ENCODE peak calls at places on chromosomes 5 and 9, in nine cellular contexts. One of them, this sample, is unnamed.

GRCh38 chr5:74630387-74631087 is 10.0 kb downstream of the ENC1 start:
- DNase-seq in ELR: peak
- DNase-seq in NCI-H1092: no peak
- DNase-seq in RWPE1: peak
- DNase-seq in natural killer cell treated with Interleukin-12 subunit alpha and Interleukin-12 subunit beta and Interleukin-15 and Interleukin-18, amount 100 ng/mL, for 72 hours: no peak
- DNase-seq in head of caudate nucleus: no peak
- DNase-seq in psoas muscle: no peak
- DNase-seq in A549: peak
- DNase-seq in CD8-positive, alpha-beta T cell: peak
- DNase-seq in this sample: no peak

GRCh38 chr5:175444060-175444904 is at the start of gene DRD1:
- DNase-seq in ELR: peak
- DNase-seq in head of caudate nucleus: peak
- DNase-seq in natural killer cell treated with Interleukin-12 subunit alpha and Interleukin-12 subunit beta and Interleukin-15 and Interleukin-18, amount 100 ng/mL, for 72 hours: no peak
- DNase-seq in A549: peak
- DNase-seq in CD8-positive, alpha-beta T cell: peak
- DNase-seq in NCI-H1092: no peak
- DNase-seq in psoas muscle: peak
- DNase-seq in RWPE1: peak
- DNase-seq in this sample: no peak

GRCh38 chr5:142748568-142749249 is 21.5 kb upstream of the ARHGAP26 start:
- DNase-seq in head of caudate nucleus: no peak
- DNase-seq in A549: no peak
- DNase-seq in RWPE1: peak
- DNase-seq in ELR: peak
- DNase-seq in psoas muscle: no peak
- DNase-seq in natural killer cell treated with Interleukin-12 subunit alpha and Interleukin-12 subunit beta and Interleukin-15 and Interleukin-18, amount 100 ng/mL, for 72 hours: no peak
- DNase-seq in NCI-H1092: peak
- DNase-seq in CD8-positive, alpha-beta T cell: peak
- DNase-seq in this sample: peak

GRCh38 chr9:98993570-98993945 is 49.9 kb downstream of the COL15A1 start:
- DNase-seq in head of caudate nucleus: no peak
- DNase-seq in NCI-H1092: no peak
- DNase-seq in A549: no peak
- DNase-seq in ELR: no peak
- DNase-seq in natural killer cell treated with Interleukin-12 subunit alpha and Interleukin-12 subunit beta and Interleukin-15 and Interleukin-18, amount 100 ng/mL, for 72 hours: no peak
- DNase-seq in RWPE1: no peak
- DNase-seq in CD8-positive, alpha-beta T cell: no peak
- DNase-seq in psoas muscle: no peak
- DNase-seq in this sample: no peak

GRCh38 chr9:35749515-35750255 is 598 bp downstream of the RGP1 start:
- DNase-seq in A549: no peak
- DNase-seq in NCI-H1092: no peak
- DNase-seq in RWPE1: no peak
- DNase-seq in ELR: peak
- DNase-seq in head of caudate nucleus: peak
- DNase-seq in psoas muscle: no peak
- DNase-seq in natural killer cell treated with Interleukin-12 subunit alpha and Interleukin-12 subunit beta and Interleukin-15 and Interleukin-18, amount 100 ng/mL, for 72 hours: no peak
- DNase-seq in CD8-positive, alpha-beta T cell: no peak
- DNase-seq in this sample: peak

GRCh38 chr9:127537792-127538191 is 74.3 kb upstream of the STXBP1 start:
- DNase-seq in A549: no peak
- DNase-seq in psoas muscle: no peak
- DNase-seq in ELR: peak
- DNase-seq in RWPE1: peak
- DNase-seq in CD8-positive, alpha-beta T cell: no peak
- DNase-seq in NCI-H1092: no peak
- DNase-seq in natural killer cell treated with Interleukin-12 subunit alpha and Interleukin-12 subunit beta and Interleukin-15 and Interleukin-18, amount 100 ng/mL, for 72 hours: no peak
- DNase-seq in head of caudate nucleus: no peak
- DNase-seq in this sample: peak

GRCh38 chr5:130992095-130992494 is 173.0 kb downstream of the HINT1 start:
- DNase-seq in CD8-positive, alpha-beta T cell: no peak
- DNase-seq in NCI-H1092: no peak
- DNase-seq in A549: no peak
- DNase-seq in natural killer cell treated with Interleukin-12 subunit alpha and Interleukin-12 subunit beta and Interleukin-15 and Interleukin-18, amount 100 ng/mL, for 72 hours: no peak
- DNase-seq in RWPE1: no peak
- DNase-seq in ELR: peak
- DNase-seq in psoas muscle: no peak
- DNase-seq in head of caudate nucleus: no peak
- DNase-seq in this sample: no peak

GRCh38 chr5:581266-581665 is 30.9 kb upstream of the CEP72 start:
- DNase-seq in NCI-H1092: no peak
- DNase-seq in CD8-positive, alpha-beta T cell: no peak
- DNase-seq in RWPE1: no peak
- DNase-seq in ELR: no peak
- DNase-seq in natural killer cell treated with Interleukin-12 subunit alpha and Interleukin-12 subunit beta and Interleukin-15 and Interleukin-18, amount 100 ng/mL, for 72 hours: no peak
- DNase-seq in A549: no peak
- DNase-seq in psoas muscle: no peak
- DNase-seq in head of caudate nucleus: no peak
- DNase-seq in this sample: no peak

GRCh38 chr9:125867752-125868400 is 120.7 kb downstream of the PBX3 start:
- DNase-seq in A549: no peak
- DNase-seq in ELR: peak
- DNase-seq in natural killer cell treated with Interleukin-12 subunit alpha and Interleukin-12 subunit beta and Interleukin-15 and Interleukin-18, amount 100 ng/mL, for 72 hours: no peak
- DNase-seq in NCI-H1092: no peak
- DNase-seq in RWPE1: no peak
- DNase-seq in head of caudate nucleus: no peak
- DNase-seq in CD8-positive, alpha-beta T cell: no peak
- DNase-seq in psoas muscle: no peak
- DNase-seq in this sample: no peak

GRCh38 chr5:114361724-114362196 is at the start of gene KCNN2:
- DNase-seq in head of caudate nucleus: peak
- DNase-seq in A549: peak
- DNase-seq in RWPE1: peak
- DNase-seq in natural killer cell treated with Interleukin-12 subunit alpha and Interleukin-12 subunit beta and Interleukin-15 and Interleukin-18, amount 100 ng/mL, for 72 hours: no peak
- DNase-seq in ELR: peak
- DNase-seq in CD8-positive, alpha-beta T cell: no peak
- DNase-seq in NCI-H1092: peak
- DNase-seq in psoas muscle: peak
- DNase-seq in this sample: peak

GRCh38 chr5:98468188-98468869 is 305.1 kb upstream of the RGMB start:
- DNase-seq in A549: no peak
- DNase-seq in RWPE1: peak
- DNase-seq in NCI-H1092: no peak
- DNase-seq in ELR: peak
- DNase-seq in natural killer cell treated with Interleukin-12 subunit alpha and Interleukin-12 subunit beta and Interleukin-15 and Interleukin-18, amount 100 ng/mL, for 72 hours: no peak
- DNase-seq in head of caudate nucleus: no peak
- DNase-seq in psoas muscle: no peak
- DNase-seq in CD8-positive, alpha-beta T cell: no peak
- DNase-seq in this sample: no peak

GRCh38 chr9:12766357-12766756 is 8.5 kb upstream of the LURAP1L start:
- DNase-seq in CD8-positive, alpha-beta T cell: no peak
- DNase-seq in A549: no peak
- DNase-seq in head of caudate nucleus: no peak
- DNase-seq in psoas muscle: no peak
- DNase-seq in ELR: no peak
- DNase-seq in natural killer cell treated with Interleukin-12 subunit alpha and Interleukin-12 subunit beta and Interleukin-15 and Interleukin-18, amount 100 ng/mL, for 72 hours: no peak
- DNase-seq in NCI-H1092: no peak
- DNase-seq in RWPE1: no peak
- DNase-seq in this sample: no peak

GRCh38 chr5:135309391-135310327 is 89.4 kb downstream of the MACROH2A1 start:
- DNase-seq in NCI-H1092: no peak
- DNase-seq in psoas muscle: no peak
- DNase-seq in A549: no peak
- DNase-seq in natural killer cell treated with Interleukin-12 subunit alpha and Interleukin-12 subunit beta and Interleukin-15 and Interleukin-18, amount 100 ng/mL, for 72 hours: no peak
- DNase-seq in head of caudate nucleus: no peak
- DNase-seq in RWPE1: no peak
- DNase-seq in ELR: peak
- DNase-seq in CD8-positive, alpha-beta T cell: no peak
- DNase-seq in this sample: no peak

GRCh38 chr9:26637101-26637500 is 255.5 kb downstream of the CAAP1 start:
- DNase-seq in RWPE1: no peak
- DNase-seq in A549: no peak
- DNase-seq in head of caudate nucleus: no peak
- DNase-seq in CD8-positive, alpha-beta T cell: no peak
- DNase-seq in natural killer cell treated with Interleukin-12 subunit alpha and Interleukin-12 subunit beta and Interleukin-15 and Interleukin-18, amount 100 ng/mL, for 72 hours: no peak
- DNase-seq in NCI-H1092: no peak
- DNase-seq in ELR: no peak
- DNase-seq in psoas muscle: no peak
- DNase-seq in this sample: no peak

GRCh38 chr5:16826379-16827125 is 109.5 kb downstream of the MYO10 start:
- DNase-seq in NCI-H1092: no peak
- DNase-seq in RWPE1: no peak
- DNase-seq in natural killer cell treated with Interleukin-12 subunit alpha and Interleukin-12 subunit beta and Interleukin-15 and Interleukin-18, amount 100 ng/mL, for 72 hours: no peak
- DNase-seq in A549: no peak
- DNase-seq in CD8-positive, alpha-beta T cell: no peak
- DNase-seq in ELR: no peak
- DNase-seq in psoas muscle: no peak
- DNase-seq in head of caudate nucleus: no peak
- DNase-seq in this sample: no peak